ENCODE peak calls at places on chromosome 15, in six cellular contexts. One of them, this sample, is unnamed.

GRCh38 chr15:41241251-41241964 is 10.3 kb downstream of the CHP1 start:
- DNase-seq in fibroblast of lung: no peak
- DNase-seq in MM.1S: no peak
- DNase-seq in sigmoid colon: no peak
- DNase-seq in Peyer's patch: no peak
- DNase-seq in heart left ventricle: peak
- DNase-seq in this sample: no peak

GRCh38 chr15:35427091-35427490 is 118.9 kb downstream of the DPH6 start:
- DNase-seq in fibroblast of lung: peak
- DNase-seq in MM.1S: no peak
- DNase-seq in sigmoid colon: no peak
- DNase-seq in Peyer's patch: no peak
- DNase-seq in heart left ventricle: no peak
- DNase-seq in this sample: no peak

GRCh38 chr15:29765898-29766537 is 56.2 kb downstream of the TJP1 start:
- DNase-seq in fibroblast of lung: peak
- DNase-seq in MM.1S: no peak
- DNase-seq in sigmoid colon: no peak
- DNase-seq in Peyer's patch: no peak
- DNase-seq in heart left ventricle: peak
- DNase-seq in this sample: no peak

GRCh38 chr15:50135123-50135541 is 16.1 kb upstream of the ATP8B4 start:
- DNase-seq in fibroblast of lung: peak
- DNase-seq in MM.1S: no peak
- DNase-seq in sigmoid colon: no peak
- DNase-seq in Peyer's patch: no peak
- DNase-seq in heart left ventricle: no peak
- DNase-seq in this sample: no peak

GRCh38 chr15:94231728-94232086 is 346 bp downstream of the MCTP2 start:
- DNase-seq in fibroblast of lung: no peak
- DNase-seq in MM.1S: peak
- DNase-seq in sigmoid colon: peak
- DNase-seq in Peyer's patch: no peak
- DNase-seq in heart left ventricle: peak
- DNase-seq in this sample: no peak

GRCh38 chr15:77856718-77857346 is 220.7 kb downstream of the TBC1D2B start:
- DNase-seq in fibroblast of lung: no peak
- DNase-seq in MM.1S: no peak
- DNase-seq in sigmoid colon: peak
- DNase-seq in Peyer's patch: no peak
- DNase-seq in heart left ventricle: no peak
- DNase-seq in this sample: no peak

GRCh38 chr15:100972975-100973350 is 53.8 kb downstream of the LRRK1 start:
- DNase-seq in fibroblast of lung: no peak
- DNase-seq in MM.1S: no peak
- DNase-seq in sigmoid colon: no peak
- DNase-seq in Peyer's patch: no peak
- DNase-seq in heart left ventricle: no peak
- DNase-seq in this sample: no peak

GRCh38 chr15:22903961-22904534 is 65.6 kb downstream of the NIPA2 start:
- DNase-seq in fibroblast of lung: no peak
- DNase-seq in MM.1S: no peak
- DNase-seq in sigmoid colon: no peak
- DNase-seq in Peyer's patch: no peak
- DNase-seq in heart left ventricle: no peak
- DNase-seq in this sample: no peak

GRCh38 chr15:90266485-90266884 is 1.0 kb downstream of the NGRN start:
- DNase-seq in fibroblast of lung: peak
- DNase-seq in MM.1S: peak
- DNase-seq in sigmoid colon: no peak
- DNase-seq in Peyer's patch: no peak
- DNase-seq in heart left ventricle: no peak
- DNase-seq in this sample: no peak

GRCh38 chr15:47477253-47477652 is 240.1 kb upstream of the SEMA6D start:
- DNase-seq in fibroblast of lung: peak
- DNase-seq in MM.1S: no peak
- DNase-seq in sigmoid colon: no peak
- DNase-seq in Peyer's patch: no peak
- DNase-seq in heart left ventricle: no peak
- DNase-seq in this sample: no peak

GRCh38 chr15:35624881-35625280 is 78.9 kb upstream of the DPH6 start:
- DNase-seq in fibroblast of lung: peak
- DNase-seq in MM.1S: no peak
- DNase-seq in sigmoid colon: peak
- DNase-seq in Peyer's patch: no peak
- DNase-seq in heart left ventricle: peak
- DNase-seq in this sample: no peak

GRCh38 chr15:62857411-62857853 is 185.1 kb upstream of the TPM1 start:
- DNase-seq in fibroblast of lung: no peak
- DNase-seq in MM.1S: peak
- DNase-seq in sigmoid colon: peak
- DNase-seq in Peyer's patch: no peak
- DNase-seq in heart left ventricle: no peak
- DNase-seq in this sample: no peak
- H3K27ac ChIP-seq in fibroblast of lung: no peak
- H3K27ac ChIP-seq in MM.1S: no peak
- H3K27ac ChIP-seq in sigmoid colon: peak
- H3K27ac ChIP-seq in Peyer's patch: no peak
- H3K27ac ChIP-seq in heart left ventricle: no peak
- H3K27ac ChIP-seq in this sample: no peak

DNA sequence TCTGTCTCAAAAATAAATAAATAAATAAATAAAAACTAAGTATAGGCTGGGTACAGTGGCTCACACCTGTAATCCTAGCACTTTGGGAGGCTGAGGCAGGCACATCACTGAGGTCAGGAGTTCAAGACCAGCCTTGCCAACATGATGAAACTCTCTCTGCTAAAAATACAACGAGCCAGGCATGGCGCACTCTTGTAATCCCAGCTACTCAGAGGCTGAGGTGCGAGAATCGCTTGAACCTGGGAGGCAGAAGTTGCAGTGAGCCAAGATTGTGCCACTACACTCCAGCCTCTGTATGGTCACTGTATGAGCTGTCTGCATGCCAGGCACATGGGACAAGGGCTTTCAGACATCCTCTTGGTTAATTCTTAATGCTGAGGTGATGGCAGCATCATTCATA is 28.7 kb downstream of the TIPIN start:
- DNase-seq in fibroblast of lung: no peak
- DNase-seq in MM.1S: no peak
- DNase-seq in sigmoid colon: no peak
- DNase-seq in Peyer's patch: no peak
- DNase-seq in heart left ventricle: no peak
- DNase-seq in this sample: no peak
- TF ChIP-seq CTCF in fibroblast of lung: no peak
- TF ChIP-seq CTCF in MM.1S: no peak
- TF ChIP-seq CTCF in sigmoid colon: no peak
- TF ChIP-seq CTCF in Peyer's patch: no peak
- TF ChIP-seq CTCF in heart left ventricle: no peak
- TF ChIP-seq CTCF in this sample: no peak

GRCh38 chr15:34106423-34106822 is 4.5 kb downstream of the PGBD4 start:
- DNase-seq in fibroblast of lung: no peak
- DNase-seq in MM.1S: no peak
- DNase-seq in sigmoid colon: no peak
- DNase-seq in Peyer's patch: no peak
- DNase-seq in heart left ventricle: no peak
- DNase-seq in this sample: no peak

GRCh38 chr15:34101366-34102174 is at the start of the genes EMC7 and PGBD4:
- DNase-seq in fibroblast of lung: peak
- DNase-seq in MM.1S: peak
- DNase-seq in sigmoid colon: peak
- DNase-seq in Peyer's patch: peak
- DNase-seq in heart left ventricle: peak
- DNase-seq in this sample: peak

GRCh38 chr15:34107315-34107714 is 5.4 kb downstream of the PGBD4 start:
- DNase-seq in fibroblast of lung: no peak
- DNase-seq in MM.1S: no peak
- DNase-seq in sigmoid colon: no peak
- DNase-seq in Peyer's patch: no peak
- DNase-seq in heart left ventricle: no peak
- DNase-seq in this sample: no peak

GRCh38 chr15:34099914-34100313 is 1.7 kb downstream of the EMC7 start:
- DNase-seq in fibroblast of lung: no peak
- DNase-seq in MM.1S: no peak
- DNase-seq in sigmoid colon: no peak
- DNase-seq in Peyer's patch: no peak
- DNase-seq in heart left ventricle: no peak
- DNase-seq in this sample: no peak

GRCh38 chr15:34102175-34102925 is 467 bp downstream of the PGBD4 start:
- DNase-seq in fibroblast of lung: no peak
- DNase-seq in MM.1S: no peak
- DNase-seq in sigmoid colon: no peak
- DNase-seq in Peyer's patch: no peak
- DNase-seq in heart left ventricle: no peak
- DNase-seq in this sample: no peak
- H3K27ac ChIP-seq in fibroblast of lung: peak
- H3K27ac ChIP-seq in MM.1S: peak
- H3K27ac ChIP-seq in sigmoid colon: peak
- H3K27ac ChIP-seq in Peyer's patch: peak
- H3K27ac ChIP-seq in heart left ventricle: peak
- H3K27ac ChIP-seq in this sample: peak

GRCh38 chr15:72382146-72382545 is 6.3 kb upstream of the HEXA start:
- DNase-seq in fibroblast of lung: no peak
- DNase-seq in MM.1S: peak
- DNase-seq in sigmoid colon: no peak
- DNase-seq in Peyer's patch: no peak
- DNase-seq in heart left ventricle: no peak
- DNase-seq in this sample: no peak
- TF ChIP-seq CTCF in fibroblast of lung: peak
- TF ChIP-seq CTCF in MM.1S: peak
- TF ChIP-seq CTCF in sigmoid colon: no peak
- TF ChIP-seq CTCF in Peyer's patch: no peak
- TF ChIP-seq CTCF in heart left ventricle: no peak
- TF ChIP-seq CTCF in this sample: no peak

GRCh38 chr15:71056111-71056510 is 59.2 kb upstream of the THSD4 start:
- DNase-seq in fibroblast of lung: no peak
- DNase-seq in MM.1S: no peak
- DNase-seq in sigmoid colon: no peak
- DNase-seq in Peyer's patch: no peak
- DNase-seq in heart left ventricle: no peak
- DNase-seq in this sample: no peak

GRCh38 chr15:71057143-71057542 is 58.1 kb upstream of the THSD4 start:
- DNase-seq in fibroblast of lung: no peak
- DNase-seq in MM.1S: no peak
- DNase-seq in sigmoid colon: no peak
- DNase-seq in Peyer's patch: no peak
- DNase-seq in heart left ventricle: no peak
- DNase-seq in this sample: no peak

GRCh38 chr15:71055461-71055860 is 59.8 kb upstream of the THSD4 start:
- DNase-seq in fibroblast of lung: peak
- DNase-seq in MM.1S: no peak
- DNase-seq in sigmoid colon: no peak
- DNase-seq in Peyer's patch: no peak
- DNase-seq in heart left ventricle: no peak
- DNase-seq in this sample: no peak

GRCh38 chr15:71052356-71052755 is 62.9 kb upstream of the THSD4 start:
- DNase-seq in fibroblast of lung: peak
- DNase-seq in MM.1S: no peak
- DNase-seq in sigmoid colon: no peak
- DNase-seq in Peyer's patch: no peak
- DNase-seq in heart left ventricle: no peak
- DNase-seq in this sample: no peak

DNA sequence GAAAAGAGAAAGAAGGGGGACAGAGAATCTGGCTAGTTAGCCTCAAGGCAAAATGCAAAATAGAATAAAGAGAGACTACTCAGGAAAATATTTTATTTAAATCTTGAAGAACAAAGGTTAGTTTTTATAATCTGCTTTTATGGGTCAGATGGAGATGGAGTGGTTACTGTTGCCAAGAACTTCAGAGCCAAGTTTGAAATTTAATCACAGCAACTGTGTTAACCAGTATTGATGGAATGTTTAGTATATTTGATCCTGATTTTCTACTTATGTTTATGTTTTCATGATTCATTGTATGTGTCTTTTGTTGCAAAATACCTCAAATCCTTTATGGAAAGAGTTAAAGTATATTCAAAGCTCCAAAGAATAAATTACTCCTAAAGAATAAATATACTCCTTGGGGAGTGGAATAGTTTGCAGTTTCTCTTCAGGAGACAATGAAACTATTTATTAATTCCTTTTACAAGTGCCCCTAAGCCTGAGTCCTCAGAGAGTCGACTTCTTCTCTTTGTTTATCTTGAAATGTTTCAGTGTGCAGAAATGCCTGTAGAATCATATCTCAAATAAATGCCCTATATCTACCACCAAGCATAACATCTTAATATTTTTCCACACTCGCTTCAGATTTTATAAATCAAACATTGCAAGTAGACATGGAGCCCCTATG is 60.9 kb upstream of the THSD4 start:
- DNase-seq in fibroblast of lung: peak
- DNase-seq in MM.1S: no peak
- DNase-seq in sigmoid colon: no peak
- DNase-seq in Peyer's patch: no peak
- DNase-seq in heart left ventricle: no peak
- DNase-seq in this sample: no peak
- H3K27ac ChIP-seq in fibroblast of lung: peak
- H3K27ac ChIP-seq in MM.1S: no peak
- H3K27ac ChIP-seq in sigmoid colon: no peak
- H3K27ac ChIP-seq in Peyer's patch: no peak
- H3K27ac ChIP-seq in heart left ventricle: no peak
- H3K27ac ChIP-seq in this sample: no peak

DNA sequence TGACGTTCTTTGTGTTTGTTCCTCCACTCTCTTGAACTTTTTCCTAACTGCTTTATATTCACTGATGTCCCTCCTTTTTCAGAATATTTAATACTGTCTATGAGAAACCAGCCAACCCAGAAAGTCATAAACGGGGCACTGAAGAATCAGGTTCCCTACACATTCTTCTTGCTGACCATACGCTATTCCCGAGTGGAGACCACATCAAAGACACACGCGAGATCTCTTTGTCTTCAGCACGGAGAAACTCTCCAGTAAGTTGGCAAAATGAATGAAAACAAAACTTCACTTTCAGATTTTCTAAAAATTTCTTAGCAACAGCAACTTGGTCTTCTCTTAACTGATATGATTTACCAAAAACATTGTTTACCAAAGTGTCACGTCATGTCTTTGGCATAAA is 22.6 kb downstream of the FAM174B start:
- DNase-seq in fibroblast of lung: no peak
- DNase-seq in MM.1S: no peak
- DNase-seq in sigmoid colon: no peak
- DNase-seq in Peyer's patch: no peak
- DNase-seq in heart left ventricle: no peak
- DNase-seq in this sample: no peak
- TF ChIP-seq CTCF in fibroblast of lung: no peak
- TF ChIP-seq CTCF in MM.1S: no peak
- TF ChIP-seq CTCF in sigmoid colon: no peak
- TF ChIP-seq CTCF in Peyer's patch: no peak
- TF ChIP-seq CTCF in heart left ventricle: no peak
- TF ChIP-seq CTCF in this sample: no peak